ENCODE peak calls at places on chromosomes 12 and 14, in four cellular contexts. One of them, this sample, is unnamed.
A peak's percentile ranks its signal among the peaks of the same experiment; 100 is the strongest.

GRCh38 chr12:121579981-121580868 is 598 bp downstream of the KDM2B start:
- DNase-seq in WTC11: peak; percentile 81
- DNase-seq in right atrium auricular region: peak; percentile 76
- DNase-seq in GM10248: peak; percentile 71
- DNase-seq in this sample: peak; percentile 76

GRCh38 chr12:130026608-130027176 is 122.9 kb upstream of the TMEM132D start:
- DNase-seq in WTC11: peak; percentile 33
- DNase-seq in right atrium auricular region: no peak
- DNase-seq in GM10248: no peak
- DNase-seq in this sample: peak; percentile 55

GRCh38 chr14:91252901-91253794 is 8.6 kb upstream of the GPR68 start:
- DNase-seq in WTC11: peak; percentile 72
- DNase-seq in right atrium auricular region: no peak
- DNase-seq in GM10248: peak; percentile 70
- DNase-seq in this sample: peak; percentile 54

GRCh38 chr12:84508943-84509342 is 403.7 kb downstream of the SLC6A15 start:
- DNase-seq in WTC11: no peak
- DNase-seq in right atrium auricular region: no peak
- DNase-seq in GM10248: no peak
- DNase-seq in this sample: no peak

GRCh38 chr14:90409209-90409730 is 12.4 kb downstream of the CALM1 start:
- DNase-seq in WTC11: no peak
- DNase-seq in right atrium auricular region: peak; percentile 78
- DNase-seq in GM10248: no peak
- DNase-seq in this sample: no peak

GRCh38 chr14:92507174-92507768 is 6.3 kb upstream of the RIN3 start:
- DNase-seq in WTC11: no peak
- DNase-seq in right atrium auricular region: no peak
- DNase-seq in GM10248: peak; percentile 34
- DNase-seq in this sample: no peak

GRCh38 chr14:32567543-32568384 is 238.7 kb downstream of the AKAP6 start:
- DNase-seq in WTC11: no peak
- DNase-seq in right atrium auricular region: no peak
- DNase-seq in GM10248: no peak
- DNase-seq in this sample: no peak

GRCh38 chr12:70007687-70008086 is 182.7 kb downstream of the MYRFL start:
- DNase-seq in WTC11: no peak
- DNase-seq in right atrium auricular region: no peak
- DNase-seq in GM10248: no peak
- DNase-seq in this sample: no peak

GRCh38 chr14:69101331-69101826 is 51.5 kb downstream of the DCAF5 start:
- DNase-seq in WTC11: no peak
- DNase-seq in right atrium auricular region: no peak
- DNase-seq in GM10248: peak; percentile 15
- DNase-seq in this sample: no peak

GRCh38 chr12:27619308-27619707 is 76.9 kb upstream of the REP15 start:
- DNase-seq in WTC11: no peak
- DNase-seq in right atrium auricular region: no peak
- DNase-seq in GM10248: no peak
- DNase-seq in this sample: no peak

GRCh38 chr12:180445-180844 is 33.5 kb downstream of the SLC6A12 start:
- DNase-seq in WTC11: no peak
- DNase-seq in right atrium auricular region: peak; percentile 62
- DNase-seq in GM10248: peak; percentile 78
- DNase-seq in this sample: no peak

GRCh38 chr12:98399532-98399931 is 115.9 kb upstream of the TMPO start:
- DNase-seq in WTC11: peak; percentile 44
- DNase-seq in right atrium auricular region: no peak
- DNase-seq in GM10248: peak; percentile 60
- DNase-seq in this sample: peak; percentile 37

GRCh38 chr14:88695873-88696272 is 96.9 kb downstream of the EML5 start:
- DNase-seq in WTC11: no peak
- DNase-seq in right atrium auricular region: no peak
- DNase-seq in GM10248: no peak
- DNase-seq in this sample: no peak

GRCh38 chr14:83960832-83961512 is 1569.0 kb upstream of the FLRT2 start:
- DNase-seq in WTC11: peak; percentile 18
- DNase-seq in right atrium auricular region: no peak
- DNase-seq in GM10248: no peak
- DNase-seq in this sample: no peak

GRCh38 chr14:69665596-69665995 is 54.2 kb downstream of the SUSD6 start:
- DNase-seq in WTC11: no peak
- DNase-seq in right atrium auricular region: no peak
- DNase-seq in GM10248: no peak
- DNase-seq in this sample: no peak

GRCh38 chr12:73361867-73362230 is 1089.7 kb downstream of the TRHDE start:
- DNase-seq in WTC11: no peak
- DNase-seq in right atrium auricular region: no peak
- DNase-seq in GM10248: no peak
- DNase-seq in this sample: no peak

GRCh38 chr14:91237219-91237618 is 7.3 kb downstream of the GPR68 start:
- DNase-seq in WTC11: no peak
- DNase-seq in right atrium auricular region: no peak
- DNase-seq in GM10248: no peak
- DNase-seq in this sample: no peak

GRCh38 chr12:63897931-63898330 is 53.4 kb downstream of the SRGAP1 start:
- DNase-seq in WTC11: no peak
- DNase-seq in right atrium auricular region: no peak
- DNase-seq in GM10248: no peak
- DNase-seq in this sample: no peak

GRCh38 chr12:123696641-123697040 is 15.5 kb upstream of the ATP6V0A2 start:
- DNase-seq in WTC11: no peak
- DNase-seq in right atrium auricular region: no peak
- DNase-seq in GM10248: no peak
- DNase-seq in this sample: no peak

DNA sequence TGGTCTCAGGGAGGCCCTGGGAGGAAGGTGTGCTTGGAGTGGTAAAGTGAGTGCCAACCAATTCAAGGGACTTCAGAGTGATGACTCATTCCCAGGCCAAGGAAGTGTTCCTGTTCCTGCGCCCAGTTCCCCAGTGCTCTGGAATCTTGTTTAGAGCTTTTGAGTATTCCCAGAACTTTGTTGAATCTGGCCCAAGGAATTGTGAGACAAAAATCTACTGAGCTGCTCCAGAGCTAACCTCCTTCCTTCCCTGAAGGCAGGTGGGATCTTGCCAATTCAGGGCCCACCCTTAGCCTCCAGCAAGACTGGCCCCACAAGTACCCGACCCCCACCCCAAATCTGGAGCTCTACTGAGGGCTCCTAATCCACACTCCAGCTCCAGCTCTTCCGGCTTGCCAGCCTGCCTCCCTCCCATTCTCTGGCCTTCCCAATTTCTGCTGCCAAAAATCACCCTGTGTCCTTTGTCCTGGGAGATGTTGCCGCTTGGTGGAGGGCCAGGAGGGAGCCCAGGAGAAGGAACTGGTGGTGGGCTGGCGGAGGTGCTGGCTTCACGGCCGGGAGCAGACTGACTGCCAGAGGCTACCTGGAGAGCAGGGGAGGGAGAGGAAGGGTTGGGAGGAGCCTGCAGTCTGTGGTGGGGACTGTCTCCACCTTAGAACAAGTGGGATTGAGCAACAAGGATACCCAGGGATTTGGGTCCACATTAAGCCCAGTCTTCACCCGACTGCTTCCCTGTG is 2.0 kb upstream of the ATN1 start:
- DNase-seq in WTC11: peak; percentile 67
- DNase-seq in right atrium auricular region: peak; percentile 84
- DNase-seq in GM10248: no peak
- DNase-seq in this sample: peak; percentile 54
- TF ChIP-seq CTCF in WTC11: no peak
- TF ChIP-seq CTCF in right atrium auricular region: no peak
- TF ChIP-seq CTCF in GM10248: no peak
- TF ChIP-seq CTCF in this sample: no peak

GRCh38 chr12:96063046-96063445 is 27.7 kb upstream of the LTA4H start:
- DNase-seq in WTC11: no peak
- DNase-seq in right atrium auricular region: no peak
- DNase-seq in GM10248: no peak
- DNase-seq in this sample: no peak
- TF ChIP-seq CTCF in WTC11: no peak
- TF ChIP-seq CTCF in right atrium auricular region: no peak
- TF ChIP-seq CTCF in GM10248: no peak
- TF ChIP-seq CTCF in this sample: no peak

DNA sequence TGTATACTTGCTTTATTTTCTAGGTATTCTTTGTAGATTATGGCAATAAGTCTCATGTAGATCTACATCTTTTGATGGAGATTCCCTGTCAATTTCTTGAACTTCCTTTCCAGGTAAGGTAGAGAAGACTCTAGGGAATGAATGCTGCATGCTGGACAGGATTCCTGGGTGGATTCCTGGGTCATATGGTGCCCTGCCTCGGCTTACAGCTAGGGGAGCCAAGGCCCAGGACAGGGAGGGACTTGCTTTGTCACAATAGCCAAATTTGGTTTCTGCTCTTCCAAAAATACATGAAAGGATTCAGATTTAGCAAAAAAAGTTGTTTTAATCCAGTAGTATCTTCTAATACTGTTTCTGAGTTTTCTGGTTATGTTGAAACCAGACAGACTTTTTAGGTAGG is 59.5 kb upstream of the ASPG start:
- DNase-seq in WTC11: no peak
- DNase-seq in right atrium auricular region: no peak
- DNase-seq in GM10248: no peak
- DNase-seq in this sample: no peak
- TF ChIP-seq CTCF in WTC11: no peak
- TF ChIP-seq CTCF in right atrium auricular region: no peak
- TF ChIP-seq CTCF in GM10248: no peak
- TF ChIP-seq CTCF in this sample: no peak

DNA sequence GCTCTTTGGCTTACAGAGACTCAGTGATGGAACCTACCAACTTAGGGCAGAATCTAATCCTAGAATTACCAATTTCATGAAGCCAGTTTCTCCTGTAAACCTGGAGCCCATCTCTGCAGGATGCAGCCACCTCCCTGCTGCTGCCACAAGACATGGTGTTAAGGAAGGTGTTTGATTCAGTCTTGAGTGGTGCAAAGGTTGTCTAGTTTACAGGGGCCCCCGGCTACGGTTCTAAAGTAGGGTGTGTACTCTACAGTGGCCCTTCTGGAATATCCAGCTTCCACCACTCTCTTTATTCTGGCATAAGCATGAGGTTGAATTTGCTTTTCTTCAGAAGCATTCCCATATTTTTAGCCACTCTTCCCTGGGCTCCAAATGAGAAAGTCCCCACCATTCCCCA is 154.1 kb upstream of the GRIP1 start:
- DNase-seq in WTC11: no peak
- DNase-seq in right atrium auricular region: no peak
- DNase-seq in GM10248: no peak
- DNase-seq in this sample: no peak
- TF ChIP-seq CTCF in WTC11: no peak
- TF ChIP-seq CTCF in right atrium auricular region: no peak
- TF ChIP-seq CTCF in GM10248: no peak
- TF ChIP-seq CTCF in this sample: no peak

DNA sequence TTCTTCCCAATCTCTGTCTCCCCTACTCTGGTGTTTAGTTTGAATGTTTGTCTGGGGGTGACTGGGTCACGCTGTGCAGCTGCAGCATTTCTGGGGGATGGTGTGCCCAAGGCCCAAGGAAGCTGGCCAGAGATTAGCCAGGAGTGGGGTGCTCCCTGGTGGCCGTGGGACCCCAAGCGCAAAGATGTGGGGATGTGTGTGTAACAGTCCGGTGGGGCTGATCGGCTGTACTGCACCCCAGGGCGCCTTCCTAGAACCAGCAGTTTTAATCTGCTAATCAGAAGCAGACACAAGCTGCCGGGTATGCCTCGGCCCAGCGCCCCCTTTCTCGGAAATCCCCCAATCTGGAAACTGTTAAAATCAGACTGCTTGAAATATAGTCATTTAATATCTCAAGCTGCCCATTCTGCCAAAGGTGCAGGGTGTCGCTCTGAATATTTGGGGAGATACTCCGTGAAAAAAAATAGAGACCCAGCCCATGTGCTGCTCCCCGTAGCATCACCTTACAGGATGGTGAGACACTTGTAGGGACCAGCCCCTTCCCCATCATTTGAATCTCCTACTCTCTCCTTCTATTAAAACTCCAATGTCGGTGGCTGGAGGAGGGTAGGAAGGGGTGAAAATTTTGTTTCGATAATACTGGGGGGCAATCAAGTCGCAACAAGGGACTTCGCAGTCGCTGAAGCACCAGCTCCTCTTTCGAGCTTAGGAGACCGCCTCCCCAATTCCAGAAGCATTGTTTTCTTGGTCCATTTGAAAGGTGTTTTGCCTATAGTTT is 4.3 kb downstream of the HOXC9 start:
- DNase-seq in WTC11: no peak
- DNase-seq in right atrium auricular region: no peak
- DNase-seq in GM10248: no peak
- DNase-seq in this sample: no peak
- TF ChIP-seq CTCF in WTC11: no peak
- TF ChIP-seq CTCF in right atrium auricular region: no peak
- TF ChIP-seq CTCF in GM10248: no peak
- TF ChIP-seq CTCF in this sample: no peak

GRCh38 chr12:62519043-62519442 is 52.4 kb downstream of the MON2 start:
- DNase-seq in WTC11: no peak
- DNase-seq in right atrium auricular region: no peak
- DNase-seq in GM10248: no peak
- DNase-seq in this sample: no peak

GRCh38 chr12:62525306-62525705 is 58.7 kb downstream of the MON2 start:
- DNase-seq in WTC11: no peak
- DNase-seq in right atrium auricular region: no peak
- DNase-seq in GM10248: no peak
- DNase-seq in this sample: no peak

GRCh38 chr12:62520361-62520760 is 53.7 kb downstream of the MON2 start:
- DNase-seq in WTC11: no peak
- DNase-seq in right atrium auricular region: no peak
- DNase-seq in GM10248: no peak
- DNase-seq in this sample: no peak

GRCh38 chr12:62523619-62524018 is 57.0 kb downstream of the MON2 start:
- DNase-seq in WTC11: no peak
- DNase-seq in right atrium auricular region: no peak
- DNase-seq in GM10248: no peak
- DNase-seq in this sample: no peak

GRCh38 chr12:62522984-62523383 is 56.4 kb downstream of the MON2 start:
- DNase-seq in WTC11: no peak
- DNase-seq in right atrium auricular region: no peak
- DNase-seq in GM10248: peak; percentile 15
- DNase-seq in this sample: no peak
- TF ChIP-seq CTCF in WTC11: no peak
- TF ChIP-seq CTCF in right atrium auricular region: peak; percentile 29
- TF ChIP-seq CTCF in GM10248: peak; percentile 25
- TF ChIP-seq CTCF in this sample: no peak

DNA sequence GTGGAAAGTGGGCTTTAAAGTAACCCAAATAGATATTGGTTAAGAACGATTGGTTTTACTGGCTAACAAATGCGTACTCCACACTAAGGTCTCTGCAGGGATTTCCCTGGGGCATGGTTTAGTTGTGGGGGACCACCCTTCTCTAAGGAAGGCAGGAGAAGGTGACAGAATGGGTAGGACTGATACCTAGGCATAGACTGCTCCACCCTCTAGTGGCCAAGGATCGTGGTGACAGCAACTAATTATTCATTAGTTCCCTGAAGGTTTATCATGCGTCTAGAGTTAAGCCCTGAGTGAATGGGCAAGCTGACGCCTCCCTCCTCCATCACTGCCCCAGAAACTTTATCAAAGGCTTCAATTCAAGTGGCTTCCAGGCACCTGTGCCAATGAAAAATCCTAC is 9.1 kb downstream of the FAM181A start:
- DNase-seq in WTC11: peak; percentile 56
- DNase-seq in right atrium auricular region: no peak
- DNase-seq in GM10248: no peak
- DNase-seq in this sample: peak; percentile 51
- TF ChIP-seq CTCF in WTC11: peak; percentile 52
- TF ChIP-seq CTCF in right atrium auricular region: peak; percentile 39
- TF ChIP-seq CTCF in GM10248: peak; percentile 52
- TF ChIP-seq CTCF in this sample: peak; percentile 78

GRCh38 chr14:50318031-50318626 is 6.0 kb downstream of the DMAC2L start:
- DNase-seq in WTC11: no peak
- DNase-seq in right atrium auricular region: no peak
- DNase-seq in GM10248: no peak
- DNase-seq in this sample: no peak
- TF ChIP-seq CTCF in WTC11: peak; percentile 53
- TF ChIP-seq CTCF in right atrium auricular region: peak; percentile 76
- TF ChIP-seq CTCF in GM10248: peak; percentile 62
- TF ChIP-seq CTCF in this sample: peak; percentile 64